ENCODE peak calls at places on chromosomes 11 and 22, in ten cellular contexts. One of them, this sample, is unnamed.

GRCh38 chr22:19853879-19854777 is 546 bp downstream of the GNB1L start:
- DNase-seq in H7: no peak
- DNase-seq in fibroblast of lung: no peak
- DNase-seq in lower lobe of right lung: peak
- DNase-seq in NCI-H460: no peak
- DNase-seq in HEK293T: peak
- DNase-seq in stimulated activated naive B cell treated with anti-CD40 and anti-IgM and Interleukin-4, amounts not matched to agents 10 μg/mL and 1 μg/mL and 100 μg/mL, for 72 hours: no peak
- DNase-seq in central memory CD4-positive, alpha-beta T cell: peak
- DNase-seq in mucosa of descending colon: peak
- DNase-seq in NCI-H187: no peak
- DNase-seq in this sample: no peak

GRCh38 chr11:46381836-46382643 is 571 bp downstream of the MDK start:
- DNase-seq in NCI-H460: no peak
- DNase-seq in H7: peak
- DNase-seq in mucosa of descending colon: no peak
- DNase-seq in HEK293T: peak
- DNase-seq in central memory CD4-positive, alpha-beta T cell: no peak
- DNase-seq in fibroblast of lung: peak
- DNase-seq in NCI-H187: no peak
- DNase-seq in lower lobe of right lung: no peak
- DNase-seq in stimulated activated naive B cell treated with anti-CD40 and anti-IgM and Interleukin-4, amounts not matched to agents 10 μg/mL and 1 μg/mL and 100 μg/mL, for 72 hours: no peak
- DNase-seq in this sample: no peak

GRCh38 chr11:117843666-117844484 is 19.3 kb upstream of the FXYD2 start:
- DNase-seq in central memory CD4-positive, alpha-beta T cell: peak
- DNase-seq in NCI-H460: peak
- DNase-seq in fibroblast of lung: peak
- DNase-seq in HEK293T: peak
- DNase-seq in mucosa of descending colon: peak
- DNase-seq in H7: peak
- DNase-seq in stimulated activated naive B cell treated with anti-CD40 and anti-IgM and Interleukin-4, amounts not matched to agents 10 μg/mL and 1 μg/mL and 100 μg/mL, for 72 hours: peak
- DNase-seq in lower lobe of right lung: peak
- DNase-seq in NCI-H187: peak
- DNase-seq in this sample: peak

GRCh38 chr11:28837599-28837998 is 729.4 kb downstream of the METTL15 start:
- DNase-seq in NCI-H460: no peak
- DNase-seq in NCI-H187: no peak
- DNase-seq in HEK293T: no peak
- DNase-seq in fibroblast of lung: no peak
- DNase-seq in H7: no peak
- DNase-seq in mucosa of descending colon: no peak
- DNase-seq in central memory CD4-positive, alpha-beta T cell: no peak
- DNase-seq in stimulated activated naive B cell treated with anti-CD40 and anti-IgM and Interleukin-4, amounts not matched to agents 10 μg/mL and 1 μg/mL and 100 μg/mL, for 72 hours: no peak
- DNase-seq in lower lobe of right lung: no peak
- DNase-seq in this sample: no peak

GRCh38 chr11:62181097-62181496 is 8.9 kb upstream of the SCGB1D1 start:
- DNase-seq in NCI-H187: no peak
- DNase-seq in HEK293T: no peak
- DNase-seq in stimulated activated naive B cell treated with anti-CD40 and anti-IgM and Interleukin-4, amounts not matched to agents 10 μg/mL and 1 μg/mL and 100 μg/mL, for 72 hours: no peak
- DNase-seq in lower lobe of right lung: no peak
- DNase-seq in central memory CD4-positive, alpha-beta T cell: no peak
- DNase-seq in fibroblast of lung: no peak
- DNase-seq in mucosa of descending colon: no peak
- DNase-seq in H7: no peak
- DNase-seq in NCI-H460: no peak
- DNase-seq in this sample: no peak

GRCh38 chr11:33970984-33971466 is 79.1 kb upstream of the LMO2 start:
- DNase-seq in fibroblast of lung: peak
- DNase-seq in NCI-H460: peak
- DNase-seq in H7: peak
- DNase-seq in NCI-H187: no peak
- DNase-seq in central memory CD4-positive, alpha-beta T cell: no peak
- DNase-seq in lower lobe of right lung: no peak
- DNase-seq in mucosa of descending colon: no peak
- DNase-seq in stimulated activated naive B cell treated with anti-CD40 and anti-IgM and Interleukin-4, amounts not matched to agents 10 μg/mL and 1 μg/mL and 100 μg/mL, for 72 hours: peak
- DNase-seq in HEK293T: peak
- DNase-seq in this sample: no peak

GRCh38 chr11:10730151-10730550 is 20.9 kb upstream of the CTR9 start:
- DNase-seq in mucosa of descending colon: no peak
- DNase-seq in HEK293T: no peak
- DNase-seq in NCI-H460: no peak
- DNase-seq in NCI-H187: no peak
- DNase-seq in central memory CD4-positive, alpha-beta T cell: no peak
- DNase-seq in lower lobe of right lung: no peak
- DNase-seq in fibroblast of lung: no peak
- DNase-seq in stimulated activated naive B cell treated with anti-CD40 and anti-IgM and Interleukin-4, amounts not matched to agents 10 μg/mL and 1 μg/mL and 100 μg/mL, for 72 hours: no peak
- DNase-seq in H7: no peak
- DNase-seq in this sample: no peak

GRCh38 chr11:66115638-66116410 is 45.8 kb downstream of the PACS1 start:
- DNase-seq in stimulated activated naive B cell treated with anti-CD40 and anti-IgM and Interleukin-4, amounts not matched to agents 10 μg/mL and 1 μg/mL and 100 μg/mL, for 72 hours: no peak
- DNase-seq in lower lobe of right lung: no peak
- DNase-seq in HEK293T: no peak
- DNase-seq in NCI-H187: no peak
- DNase-seq in NCI-H460: no peak
- DNase-seq in fibroblast of lung: peak
- DNase-seq in central memory CD4-positive, alpha-beta T cell: peak
- DNase-seq in mucosa of descending colon: no peak
- DNase-seq in H7: no peak
- DNase-seq in this sample: no peak

GRCh38 chr11:1920909-1921575 is 1.5 kb downstream of the TNNT3 start:
- DNase-seq in lower lobe of right lung: no peak
- DNase-seq in NCI-H187: no peak
- DNase-seq in mucosa of descending colon: no peak
- DNase-seq in H7: peak
- DNase-seq in central memory CD4-positive, alpha-beta T cell: no peak
- DNase-seq in stimulated activated naive B cell treated with anti-CD40 and anti-IgM and Interleukin-4, amounts not matched to agents 10 μg/mL and 1 μg/mL and 100 μg/mL, for 72 hours: no peak
- DNase-seq in NCI-H460: no peak
- DNase-seq in fibroblast of lung: no peak
- DNase-seq in HEK293T: no peak
- DNase-seq in this sample: no peak

GRCh38 chr11:73295259-73295995 is 12.6 kb upstream of the ARHGEF17 start:
- DNase-seq in mucosa of descending colon: no peak
- DNase-seq in stimulated activated naive B cell treated with anti-CD40 and anti-IgM and Interleukin-4, amounts not matched to agents 10 μg/mL and 1 μg/mL and 100 μg/mL, for 72 hours: peak
- DNase-seq in HEK293T: peak
- DNase-seq in H7: peak
- DNase-seq in NCI-H460: peak
- DNase-seq in fibroblast of lung: peak
- DNase-seq in lower lobe of right lung: peak
- DNase-seq in NCI-H187: peak
- DNase-seq in central memory CD4-positive, alpha-beta T cell: peak
- DNase-seq in this sample: peak

GRCh38 chr22:24728790-24729637 is 45.5 kb downstream of the PIWIL3 start:
- DNase-seq in central memory CD4-positive, alpha-beta T cell: no peak
- DNase-seq in NCI-H460: no peak
- DNase-seq in mucosa of descending colon: no peak
- DNase-seq in H7: no peak
- DNase-seq in HEK293T: no peak
- DNase-seq in lower lobe of right lung: no peak
- DNase-seq in NCI-H187: no peak
- DNase-seq in stimulated activated naive B cell treated with anti-CD40 and anti-IgM and Interleukin-4, amounts not matched to agents 10 μg/mL and 1 μg/mL and 100 μg/mL, for 72 hours: no peak
- DNase-seq in fibroblast of lung: peak
- DNase-seq in this sample: no peak

GRCh38 chr11:73195191-73196007 is 22.7 kb upstream of the P2RY2 start:
- DNase-seq in H7: no peak
- DNase-seq in fibroblast of lung: peak
- DNase-seq in NCI-H187: no peak
- DNase-seq in HEK293T: no peak
- DNase-seq in lower lobe of right lung: no peak
- DNase-seq in stimulated activated naive B cell treated with anti-CD40 and anti-IgM and Interleukin-4, amounts not matched to agents 10 μg/mL and 1 μg/mL and 100 μg/mL, for 72 hours: no peak
- DNase-seq in NCI-H460: no peak
- DNase-seq in central memory CD4-positive, alpha-beta T cell: no peak
- DNase-seq in mucosa of descending colon: no peak
- DNase-seq in this sample: no peak

GRCh38 chr11:2725367-2726300 is 25.8 kb upstream of the KCNQ1OT1 start:
- DNase-seq in HEK293T: no peak
- DNase-seq in H7: no peak
- DNase-seq in fibroblast of lung: peak
- DNase-seq in central memory CD4-positive, alpha-beta T cell: no peak
- DNase-seq in stimulated activated naive B cell treated with anti-CD40 and anti-IgM and Interleukin-4, amounts not matched to agents 10 μg/mL and 1 μg/mL and 100 μg/mL, for 72 hours: no peak
- DNase-seq in NCI-H460: no peak
- DNase-seq in lower lobe of right lung: no peak
- DNase-seq in NCI-H187: no peak
- DNase-seq in mucosa of descending colon: no peak
- DNase-seq in this sample: no peak

GRCh38 chr22:30868663-30869385 is 99.8 kb downstream of the MORC2 start:
- DNase-seq in H7: peak
- DNase-seq in stimulated activated naive B cell treated with anti-CD40 and anti-IgM and Interleukin-4, amounts not matched to agents 10 μg/mL and 1 μg/mL and 100 μg/mL, for 72 hours: no peak
- DNase-seq in mucosa of descending colon: peak
- DNase-seq in fibroblast of lung: peak
- DNase-seq in NCI-H460: no peak
- DNase-seq in lower lobe of right lung: peak
- DNase-seq in HEK293T: no peak
- DNase-seq in central memory CD4-positive, alpha-beta T cell: no peak
- DNase-seq in NCI-H187: no peak
- DNase-seq in this sample: no peak

GRCh38 chr11:3807856-3808845 is at the start of gene PGAP2:
- DNase-seq in stimulated activated naive B cell treated with anti-CD40 and anti-IgM and Interleukin-4, amounts not matched to agents 10 μg/mL and 1 μg/mL and 100 μg/mL, for 72 hours: peak
- DNase-seq in NCI-H460: peak
- DNase-seq in central memory CD4-positive, alpha-beta T cell: peak
- DNase-seq in NCI-H187: peak
- DNase-seq in mucosa of descending colon: peak
- DNase-seq in fibroblast of lung: peak
- DNase-seq in H7: peak
- DNase-seq in lower lobe of right lung: peak
- DNase-seq in HEK293T: peak
- DNase-seq in this sample: peak

GRCh38 chr11:94762208-94762607 is 5.9 kb upstream of the AMOTL1 start:
- DNase-seq in HEK293T: no peak
- DNase-seq in NCI-H187: no peak
- DNase-seq in H7: peak
- DNase-seq in mucosa of descending colon: no peak
- DNase-seq in fibroblast of lung: no peak
- DNase-seq in stimulated activated naive B cell treated with anti-CD40 and anti-IgM and Interleukin-4, amounts not matched to agents 10 μg/mL and 1 μg/mL and 100 μg/mL, for 72 hours: no peak
- DNase-seq in NCI-H460: no peak
- DNase-seq in lower lobe of right lung: no peak
- DNase-seq in central memory CD4-positive, alpha-beta T cell: no peak
- DNase-seq in this sample: no peak

GRCh38 chr11:76242004-76242779 is 35.9 kb upstream of the WNT11 start:
- DNase-seq in NCI-H460: no peak
- DNase-seq in H7: no peak
- DNase-seq in fibroblast of lung: no peak
- DNase-seq in NCI-H187: no peak
- DNase-seq in lower lobe of right lung: peak
- DNase-seq in central memory CD4-positive, alpha-beta T cell: no peak
- DNase-seq in HEK293T: no peak
- DNase-seq in mucosa of descending colon: no peak
- DNase-seq in stimulated activated naive B cell treated with anti-CD40 and anti-IgM and Interleukin-4, amounts not matched to agents 10 μg/mL and 1 μg/mL and 100 μg/mL, for 72 hours: no peak
- DNase-seq in this sample: no peak

GRCh38 chr11:56103210-56103737 is at the start of gene OR8H2:
- DNase-seq in HEK293T: no peak
- DNase-seq in mucosa of descending colon: no peak
- DNase-seq in NCI-H187: no peak
- DNase-seq in H7: no peak
- DNase-seq in lower lobe of right lung: no peak
- DNase-seq in central memory CD4-positive, alpha-beta T cell: no peak
- DNase-seq in fibroblast of lung: no peak
- DNase-seq in stimulated activated naive B cell treated with anti-CD40 and anti-IgM and Interleukin-4, amounts not matched to agents 10 μg/mL and 1 μg/mL and 100 μg/mL, for 72 hours: no peak
- DNase-seq in NCI-H460: no peak
- DNase-seq in this sample: no peak

GRCh38 chr11:61369372-61370348 is 7.5 kb downstream of the TMEM138 start:
- DNase-seq in mucosa of descending colon: peak
- DNase-seq in NCI-H460: no peak
- DNase-seq in stimulated activated naive B cell treated with anti-CD40 and anti-IgM and Interleukin-4, amounts not matched to agents 10 μg/mL and 1 μg/mL and 100 μg/mL, for 72 hours: no peak
- DNase-seq in H7: no peak
- DNase-seq in lower lobe of right lung: no peak
- DNase-seq in fibroblast of lung: peak
- DNase-seq in HEK293T: no peak
- DNase-seq in central memory CD4-positive, alpha-beta T cell: no peak
- DNase-seq in NCI-H187: no peak
- DNase-seq in this sample: no peak

GRCh38 chr11:22193348-22194051 is 615 bp downstream of the ANO5 start:
- DNase-seq in lower lobe of right lung: peak
- DNase-seq in fibroblast of lung: peak
- DNase-seq in mucosa of descending colon: peak
- DNase-seq in H7: peak
- DNase-seq in NCI-H460: no peak
- DNase-seq in NCI-H187: peak
- DNase-seq in stimulated activated naive B cell treated with anti-CD40 and anti-IgM and Interleukin-4, amounts not matched to agents 10 μg/mL and 1 μg/mL and 100 μg/mL, for 72 hours: no peak
- DNase-seq in central memory CD4-positive, alpha-beta T cell: no peak
- DNase-seq in HEK293T: peak
- DNase-seq in this sample: no peak